ENCODE peak calls at places on chromosome 19, in five cellular contexts. W, X, A, N and O are unnamed samples.

GRCh38 chr19:13010038-13010991 is 15.0 kb downstream of the NFIX start:
- DNase-seq in A (peak), X (no peak), N (no peak), W (no peak), O (no peak)

GRCh38 chr19:40739030-40739839 is 11.0 kb downstream of the ACTMAP start:
- DNase-seq in W (no peak), N (no peak), A (no peak), X (no peak), O (no peak)

GRCh38 chr19:47762615-47763308 is 15.7 kb upstream of the SELENOW start:
- DNase-seq in X (no peak), N (no peak), A (peak), W (no peak), O (no peak)

GRCh38 chr19:11196406-11197287 is 698 bp downstream of the KANK2 start:
- DNase-seq in A (peak), X (no peak), W (peak), N (no peak), O (no peak)

GRCh38 chr19:19502808-19503602 is 12.3 kb downstream of the TSSK6 start:
- DNase-seq in W (no peak), N (no peak), A (no peak), X (no peak), O (no peak)

GRCh38 chr19:45087531-45087930 is 5.4 kb upstream of the PPP1R37 start:
- DNase-seq in X (no peak), W (no peak), A (no peak), N (no peak), O (no peak)

GRCh38 chr19:4375620-4376228 is 24.6 kb downstream of the SH3GL1 start:
- DNase-seq in X (no peak), A (no peak), W (peak), N (peak), O (peak)

GRCh38 chr19:16199275-16199932 is 1.7 kb downstream of the AP1M1 start:
- DNase-seq in X (no peak), N (no peak), W (no peak), A (no peak), O (no peak)

GRCh38 chr19:4584670-4585460 is 25.4 kb upstream of the SEMA6B start:
- DNase-seq in A (no peak), W (no peak), X (no peak), N (no peak), O (no peak)

GRCh38 chr19:40539070-40539469 is 37.6 kb upstream of the SHKBP1 start:
- DNase-seq in W (no peak), A (no peak), X (no peak), N (no peak), O (no peak)

GRCh38 chr19:42254850-42255765 is at the start of gene ERF:
- DNase-seq in X (peak), N (peak), A (peak), W (peak), O (peak)

GRCh38 chr19:28731577-28731976 is 481.4 kb downstream of the UQCRFS1 start:
- DNase-seq in W (no peak), X (no peak), N (no peak), A (no peak), O (no peak)

GRCh38 chr19:38012290-38012689 is 105.3 kb downstream of the SIPA1L3 start:
- DNase-seq in X (no peak), N (no peak), W (no peak), A (no peak), O (no peak)

GRCh38 chr19:58311345-58311744 is 6.2 kb downstream of the ERVK3-1 start:
- DNase-seq in W (no peak), A (no peak), N (no peak), X (no peak), O (no peak)

GRCh38 chr19:51158474-51159129 is 16.5 kb downstream of the SIGLEC7 start:
- DNase-seq in A (peak), W (peak), X (peak), N (peak), O (peak)

GRCh38 chr19:18051887-18052286 is 34.8 kb downstream of the IL12RB1 start:
- DNase-seq in X (no peak), W (no peak), A (peak), N (no peak), O (no peak)

GRCh38 chr19:49637865-49638350 is 2.0 kb downstream of the RRAS start:
- DNase-seq in X (no peak), N (no peak), W (peak), A (peak), O (peak)

GRCh38 chr19:6568010-6568411 is 22.9 kb downstream of the CD70 start:
- DNase-seq in W (no peak), N (no peak), X (no peak), A (no peak), O (no peak)

GRCh38 chr19:36526581-36526980 is 1.5 kb downstream of the ZNF260 start:
- DNase-seq in A (no peak), N (no peak), W (no peak), X (no peak), O (no peak)

GRCh38 chr19:2478324-2478755 is 2.4 kb downstream of the GADD45B start:
- DNase-seq in A (peak), N (peak), X (no peak), W (peak), O (no peak)

GRCh38 chr19:12885749-12886706 is 973 bp downstream of the KLF1 start:
- DNase-seq in N (no peak), W (no peak), A (no peak), X (no peak), O (no peak)

GRCh38 chr19:53772943-53773342 is 51.2 kb downstream of the NLRP12 start:
- DNase-seq in W (peak), N (peak), X (peak), A (no peak), O (peak)

GRCh38 chr19:18427080-18427751 is 8.0 kb downstream of the SSBP4 start:
- DNase-seq in X (no peak), N (no peak), A (no peak), W (no peak), O (no peak)

GRCh38 chr19:30222428-30222873 is 149.7 kb upstream of the ZNF536 start:
- DNase-seq in X (no peak), W (peak), A (no peak), N (peak), O (no peak)

GRCh38 chr19:13164370-13165090 is 14.3 kb downstream of the IER2 start:
- DNase-seq in W (peak), N (peak), X (no peak), A (peak), O (peak)

GRCh38 chr19:44598880-44599279 is 14.5 kb upstream of the IGSF23 start:
- DNase-seq in A (no peak), W (no peak), N (no peak), X (no peak), O (no peak)

GRCh38 chr19:40443930-40444180 is 280 bp downstream of the SERTAD3 start:
- DNase-seq in A (no peak), W (no peak), X (no peak), N (no peak), O (no peak)

GRCh38 chr19:43799502-43800142 is 2.6 kb downstream of the LYPD5 start:
- DNase-seq in W (no peak), X (no peak), A (no peak), N (no peak), O (no peak)

GRCh38 chr19:39206122-39206521 is 2.1 kb upstream of the SYCN start:
- DNase-seq in N (no peak), A (no peak), X (no peak), W (no peak), O (no peak)

GRCh38 chr19:14555918-14556661 is 15.8 kb downstream of the NDUFB7 start:
- DNase-seq in N (no peak), W (no peak), X (no peak), A (no peak), O (no peak)

GRCh38 chr19:4916292-4917082 is 7.2 kb downstream of the UHRF1 start:
- DNase-seq in W (no peak), A (no peak), X (no peak), N (peak), O (no peak)

GRCh38 chr19:13574933-13575332 is 68.7 kb upstream of the CACNA1A start:
- DNase-seq in A (no peak), X (no peak), N (no peak), W (no peak), O (no peak)

GRCh38 chr19:412356-413355 is 3.7 kb upstream of the C2CD4C start:
- DNase-seq in A (no peak), W (peak), X (no peak), N (no peak), O (no peak)

GRCh38 chr19:1261512-1261862 is 7.6 kb upstream of the CIRBP start:
- DNase-seq in N (no peak), X (no peak), W (no peak), A (no peak), O (no peak)

GRCh38 chr19:31175564-31176348 is 173.5 kb downstream of the TSHZ3 start:
- DNase-seq in A (no peak), X (no peak), N (no peak), W (no peak), O (no peak)

GRCh38 chr19:48135411-48135810 is 24.8 kb upstream of the PLA2G4C start:
- DNase-seq in N (peak), A (no peak), X (no peak), W (no peak), O (peak)

GRCh38 chr19:313169-313987 is 22.2 kb upstream of the PLPP2 start:
- DNase-seq in X (no peak), W (no peak), A (no peak), N (no peak), O (no peak)